ENCODE peak calls at places on chromosomes 7 and 10, in ten cellular contexts. H, T, K, B, X, E, V, G, U and W are unnamed samples.

GRCh38 chr7:147992698-147993097 is 597.9 kb upstream of the C7orf33 start:
- DNase-seq in V (no peak), K (no peak), H (no peak), E (no peak), G (no peak), X (no peak), B (no peak), T (no peak), U (no peak), W (no peak)

GRCh38 chr10:43953672-43954071 is 305.0 kb upstream of the ZNF32 start:
- DNase-seq in B (no peak), G (no peak), E (no peak), K (peak; percentile 77), X (no peak), V (no peak), U (no peak), H (no peak), T (no peak), W (no peak)

GRCh38 chr10:103884681-103885139 is 29.3 kb upstream of the SH3PXD2A start:
- DNase-seq in E (peak; percentile 76), B (no peak), G (no peak), K (no peak), X (no peak), U (peak; percentile 71), H (no peak), V (peak; percentile 63), T (peak; percentile 35), W (peak; percentile 48)

GRCh38 chr7:128408709-128409434 is 910 bp downstream of the IMPDH1 start:
- DNase-seq in G (no peak), E (peak; percentile 39), U (no peak), K (no peak), V (no peak), B (no peak), H (no peak), T (peak; percentile 88), X (no peak), W (no peak)

GRCh38 chr7:26451997-26452396 is 160.3 kb downstream of the SNX10 start:
- DNase-seq in B (no peak), G (peak; percentile 84), E (no peak), H (no peak), K (no peak), T (no peak), X (no peak), V (no peak), U (no peak), W (no peak)

GRCh38 chr10:125538947-125539649 is 143.9 kb downstream of the TEX36 start:
- DNase-seq in X (peak; percentile 7), H (no peak), B (no peak), G (peak; percentile 43), T (peak; percentile 58), U (peak; percentile 39), E (no peak), K (no peak), V (peak; percentile 83), W (no peak)

GRCh38 chr10:86953747-86954680 is 3.4 kb downstream of the MMRN2 start:
- DNase-seq in E (no peak), V (no peak), X (peak; percentile 46), G (no peak), U (peak; percentile 59), T (no peak), H (no peak), K (peak; percentile 90), B (peak; percentile 61), W (no peak)

GRCh38 chr7:30916255-30916654 is 4.6 kb downstream of the AQP1 start:
- DNase-seq in G (no peak), U (no peak), X (no peak), T (no peak), B (no peak), V (no peak), K (no peak), H (no peak), E (no peak), W (no peak)

GRCh38 chr7:144384555-144385245 is 18.8 kb downstream of the NOBOX start:
- DNase-seq in T (no peak), X (no peak), E (no peak), H (peak; percentile 42), G (no peak), K (peak; percentile 58), B (no peak), V (peak; percentile 47), U (no peak), W (no peak)

GRCh38 chr10:77305650-77306632 is 331.7 kb downstream of the KCNMA1 start:
- DNase-seq in E (peak; percentile 41), U (no peak), X (no peak), V (no peak), H (no peak), B (no peak), G (no peak), K (no peak), T (no peak), W (no peak)

GRCh38 chr10:21015838-21016237 is 118.7 kb upstream of the NEBL start:
- DNase-seq in K (no peak), B (no peak), E (no peak), G (no peak), X (no peak), H (no peak), U (no peak), T (no peak), V (no peak), W (no peak)

GRCh38 chr7:129677796-129678195 is 66.3 kb downstream of the NRF1 start:
- DNase-seq in K (no peak), V (no peak), H (no peak), G (no peak), X (no peak), E (no peak), B (no peak), U (no peak), T (no peak), W (no peak)

GRCh38 chr7:77866370-77866769 is 67.8 kb downstream of the PHTF2 start:
- DNase-seq in V (no peak), H (no peak), U (no peak), G (no peak), K (no peak), T (no peak), X (no peak), B (no peak), E (peak; percentile 18), W (no peak)

GRCh38 chr10:69272620-69273019 is 5.7 kb upstream of the HK1 start:
- DNase-seq in H (no peak), X (no peak), G (no peak), V (no peak), K (no peak), T (no peak), E (no peak), B (no peak), U (no peak), W (no peak)

GRCh38 chr7:20327047-20327446 is 3.7 kb upstream of the ITGB8 start:
- DNase-seq in T (no peak), E (peak; percentile 23), X (no peak), B (no peak), U (no peak), K (no peak), G (peak; percentile 66), V (no peak), H (no peak), W (no peak)

GRCh38 chr10:73992899-73993788 is 4.8 kb upstream of the VCL start:
- DNase-seq in X (no peak), B (no peak), T (no peak), G (no peak), E (no peak), V (no peak), K (no peak), U (no peak), H (no peak), W (no peak)

GRCh38 chr7:139595806-139596205 is 72.3 kb downstream of the CLEC2L start:
- DNase-seq in G (no peak), V (no peak), T (no peak), H (no peak), B (no peak), K (no peak), X (no peak), U (no peak), E (no peak), W (no peak)

GRCh38 chr7:72751978-72752377 is 76.0 kb downstream of the TYW1B start:
- DNase-seq in G (no peak), T (no peak), X (no peak), E (no peak), K (no peak), V (no peak), B (no peak), H (no peak), U (no peak), W (peak; percentile 16)

GRCh38 chr10:49394933-49395740 is 752 bp downstream of the DRGX start:
- DNase-seq in G (no peak), X (no peak), K (no peak), B (no peak), V (no peak), H (no peak), E (no peak), U (no peak), T (no peak), W (no peak)

GRCh38 chr7:36286241-36286640 is 103.4 kb upstream of the ANLN start:
- DNase-seq in V (no peak), H (no peak), U (no peak), T (no peak), B (no peak), G (no peak), K (no peak), E (no peak), X (no peak), W (no peak)

GRCh38 chr10:19993714-19994343 is 177.6 kb downstream of the PLXDC2 start:
- DNase-seq in V (no peak), K (no peak), T (no peak), U (no peak), H (no peak), G (no peak), E (no peak), X (no peak), B (no peak), W (no peak)

GRCh38 chr7:22375359-22376048 is 18.6 kb upstream of the RAPGEF5 start:
- DNase-seq in K (no peak), X (no peak), E (no peak), B (no peak), H (no peak), V (no peak), T (no peak), G (no peak), U (no peak), W (no peak)

GRCh38 chr10:97553575-97554100 is 18.9 kb upstream of the ANKRD2 start:
- DNase-seq in G (no peak), U (peak; percentile 80), E (peak; percentile 75), B (peak; percentile 72), X (peak; percentile 66), T (no peak), V (peak; percentile 79), H (peak; percentile 57), K (no peak), W (no peak)

GRCh38 chr10:29529146-29529545 is 105.6 kb downstream of the SVIL start:
- DNase-seq in G (no peak), U (no peak), K (no peak), T (no peak), B (no peak), X (no peak), E (no peak), H (no peak), V (no peak), W (no peak)

GRCh38 chr7:28626629-28627262 is 214.4 kb downstream of the CREB5 start:
- DNase-seq in K (no peak), X (no peak), U (peak; percentile 51), B (no peak), G (no peak), T (peak; percentile 32), V (peak; percentile 26), E (peak; percentile 21), H (peak; percentile 2), W (no peak)

GRCh38 chr7:131867461-131867860 is 311.0 kb upstream of the PODXL start:
- DNase-seq in U (no peak), K (no peak), E (no peak), H (no peak), X (no peak), B (no peak), V (no peak), G (no peak), T (no peak), W (no peak)

GRCh38 chr10:31011660-31012022 is 20.0 kb downstream of the ZNF438 start:
- DNase-seq in K (no peak), V (no peak), X (no peak), T (peak; percentile 17), E (no peak), U (no peak), B (no peak), G (no peak), H (no peak), W (no peak)

GRCh38 chr10:78203915-78204818 is 170.5 kb downstream of the RPS24 start:
- DNase-seq in V (peak; percentile 51), G (peak; percentile 45), K (no peak), B (no peak), T (no peak), H (no peak), X (no peak), E (no peak), U (no peak), W (no peak)